ENCODE peak calls at places on chromosomes 5 and 9, in seven cellular contexts. One of them, this sample, is unnamed.
A peak's percentile ranks its signal among the peaks of the same experiment; 100 is the strongest.

GRCh38 chr5:128111818-128112448 is 28.4 kb downstream of the SLC12A2 start:
- DNase-seq in A549: peak; percentile 39
- DNase-seq in H1: no peak
- DNase-seq in K562: no peak
- DNase-seq in HepG2: no peak
- DNase-seq in GM12878: no peak
- DNase-seq in HCT116: no peak
- DNase-seq in this sample: no peak

GRCh38 chr5:148910686-148911361 is 84.4 kb downstream of the ADRB2 start:
- DNase-seq in HCT116: peak; percentile 38
- DNase-seq in H1: no peak
- DNase-seq in HepG2: no peak
- DNase-seq in A549: peak; percentile 44
- DNase-seq in K562: no peak
- DNase-seq in GM12878: no peak
- DNase-seq in this sample: peak; percentile 9

GRCh38 chr5:90802695-90803317 is 244.2 kb downstream of the ADGRV1 start:
- DNase-seq in GM12878: no peak
- DNase-seq in HCT116: peak; percentile 27
- DNase-seq in K562: peak; percentile 36
- DNase-seq in A549: peak; percentile 60
- DNase-seq in H1: no peak
- DNase-seq in HepG2: peak; percentile 25
- DNase-seq in this sample: peak; percentile 34

GRCh38 chr5:115857621-115858349 is 16.1 kb downstream of the AP3S1 start:
- DNase-seq in HCT116: no peak
- DNase-seq in K562: no peak
- DNase-seq in A549: peak; percentile 43
- DNase-seq in GM12878: no peak
- DNase-seq in HepG2: no peak
- DNase-seq in H1: no peak
- DNase-seq in this sample: no peak

GRCh38 chr9:123990427-123990826 is 21.1 kb upstream of the LHX2 start:
- DNase-seq in HepG2: no peak
- DNase-seq in K562: no peak
- DNase-seq in A549: no peak
- DNase-seq in GM12878: no peak
- DNase-seq in HCT116: no peak
- DNase-seq in H1: no peak
- DNase-seq in this sample: no peak

GRCh38 chr9:126275386-126276001 is 51.1 kb upstream of the MVB12B start:
- DNase-seq in H1: no peak
- DNase-seq in A549: no peak
- DNase-seq in HCT116: no peak
- DNase-seq in GM12878: no peak
- DNase-seq in K562: no peak
- DNase-seq in HepG2: no peak
- DNase-seq in this sample: no peak

GRCh38 chr5:133460172-133460758 is 152.1 kb downstream of the FSTL4 start:
- DNase-seq in K562: peak; percentile 79
- DNase-seq in GM12878: no peak
- DNase-seq in A549: peak; percentile 29
- DNase-seq in HepG2: no peak
- DNase-seq in H1: peak; percentile 90
- DNase-seq in HCT116: peak; percentile 19
- DNase-seq in this sample: peak; percentile 53

GRCh38 chr9:98930792-98931191 is 12.9 kb upstream of the COL15A1 start:
- DNase-seq in GM12878: no peak
- DNase-seq in A549: no peak
- DNase-seq in K562: no peak
- DNase-seq in H1: no peak
- DNase-seq in HCT116: no peak
- DNase-seq in HepG2: no peak
- DNase-seq in this sample: no peak

GRCh38 chr9:21205204-21205603 is 1.7 kb downstream of the IFNA10 start:
- DNase-seq in H1: no peak
- DNase-seq in HepG2: no peak
- DNase-seq in A549: no peak
- DNase-seq in K562: no peak
- DNase-seq in HCT116: no peak
- DNase-seq in GM12878: no peak
- DNase-seq in this sample: no peak

GRCh38 chr5:51242453-51242852 is 140.8 kb upstream of the ISL1 start:
- DNase-seq in H1: no peak
- DNase-seq in K562: no peak
- DNase-seq in A549: no peak
- DNase-seq in HCT116: no peak
- DNase-seq in GM12878: no peak
- DNase-seq in HepG2: no peak
- DNase-seq in this sample: no peak

GRCh38 chr5:150438873-150439546 is 10.5 kb downstream of the RPS14 start:
- DNase-seq in GM12878: no peak
- DNase-seq in H1: peak; percentile 68
- DNase-seq in A549: peak; percentile 68
- DNase-seq in HepG2: peak; percentile 51
- DNase-seq in HCT116: no peak
- DNase-seq in K562: peak; percentile 51
- DNase-seq in this sample: peak; percentile 43

GRCh38 chr5:96064905-96065304 is 103.3 kb upstream of the ELL2 start:
- DNase-seq in K562: no peak
- DNase-seq in HepG2: no peak
- DNase-seq in H1: no peak
- DNase-seq in GM12878: no peak
- DNase-seq in HCT116: no peak
- DNase-seq in A549: no peak
- DNase-seq in this sample: no peak

GRCh38 chr9:114114364-114114763 is 15.3 kb upstream of the KIF12 start:
- DNase-seq in H1: no peak
- DNase-seq in GM12878: no peak
- DNase-seq in HepG2: no peak
- DNase-seq in A549: no peak
- DNase-seq in K562: no peak
- DNase-seq in HCT116: no peak
- DNase-seq in this sample: no peak

GRCh38 chr5:61052870-61053269 is 107.9 kb downstream of the NDUFAF2 start:
- DNase-seq in GM12878: no peak
- DNase-seq in HCT116: peak; percentile 93
- DNase-seq in HepG2: peak; percentile 54
- DNase-seq in A549: peak; percentile 66
- DNase-seq in K562: no peak
- DNase-seq in H1: no peak
- DNase-seq in this sample: no peak

GRCh38 chr5:140986117-140986521 is 19.8 kb downstream of the PCDHAC2 start:
- DNase-seq in H1: no peak
- DNase-seq in A549: no peak
- DNase-seq in GM12878: no peak
- DNase-seq in HCT116: no peak
- DNase-seq in K562: no peak
- DNase-seq in HepG2: no peak
- DNase-seq in this sample: no peak

GRCh38 chr5:16617272-16617973 is 626 bp upstream of the RETREG1 start:
- DNase-seq in HCT116: no peak
- DNase-seq in GM12878: no peak
- DNase-seq in A549: no peak
- DNase-seq in HepG2: no peak
- DNase-seq in K562: no peak
- DNase-seq in H1: no peak
- DNase-seq in this sample: no peak

GRCh38 chr9:135503371-135504261 is 3.1 kb downstream of the MRPS2 start:
- DNase-seq in K562: no peak
- DNase-seq in H1: no peak
- DNase-seq in GM12878: no peak
- DNase-seq in A549: no peak
- DNase-seq in HepG2: no peak
- DNase-seq in HCT116: no peak
- DNase-seq in this sample: no peak

GRCh38 chr5:41432481-41433253 is 77.7 kb downstream of the PLCXD3 start:
- DNase-seq in HepG2: no peak
- DNase-seq in K562: no peak
- DNase-seq in HCT116: no peak
- DNase-seq in A549: no peak
- DNase-seq in H1: no peak
- DNase-seq in GM12878: no peak
- DNase-seq in this sample: no peak

GRCh38 chr5:41435276-41435675 is 75.1 kb downstream of the PLCXD3 start:
- DNase-seq in K562: no peak
- DNase-seq in H1: no peak
- DNase-seq in A549: no peak
- DNase-seq in HCT116: no peak
- DNase-seq in GM12878: no peak
- DNase-seq in HepG2: no peak
- DNase-seq in this sample: no peak

DNA sequence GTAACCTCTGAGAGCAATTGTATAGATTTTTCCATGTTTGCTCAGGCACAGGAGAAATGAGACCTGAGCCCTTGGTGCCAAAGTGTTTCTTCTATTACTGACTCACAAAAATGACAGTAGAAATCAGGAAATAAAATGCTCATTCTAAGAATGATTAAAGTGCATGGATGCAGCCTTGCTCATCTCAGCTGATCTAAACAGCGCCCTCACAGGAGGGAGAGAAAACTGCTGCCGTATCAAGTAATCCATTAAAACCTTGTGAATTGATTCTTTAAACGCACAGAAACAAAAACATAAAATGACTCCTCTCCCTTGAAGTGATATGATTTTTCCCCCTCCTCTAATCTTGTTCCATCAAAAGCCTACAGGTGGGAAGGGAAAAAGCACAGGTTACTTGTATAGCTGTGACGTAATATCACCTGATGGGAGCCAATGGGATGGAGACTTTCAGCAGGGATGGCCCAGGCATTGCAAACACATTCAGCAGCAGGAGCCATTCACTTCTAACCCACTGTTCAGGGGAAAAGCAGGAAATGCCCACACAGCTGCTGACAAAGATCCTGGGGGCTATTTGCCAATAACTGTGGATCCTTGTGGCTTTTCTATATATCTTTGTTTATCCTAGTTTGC is 76.7 kb downstream of the PLCXD3 start:
- DNase-seq in A549: no peak
- DNase-seq in GM12878: no peak
- DNase-seq in HepG2: no peak
- DNase-seq in K562: peak; percentile 16
- DNase-seq in HCT116: no peak
- DNase-seq in H1: peak; percentile 47
- DNase-seq in this sample: peak; percentile 12
- TF ChIP-seq CTCF in A549: peak; percentile 34
- TF ChIP-seq CTCF in GM12878: peak; percentile 20
- TF ChIP-seq CTCF in HepG2: peak; percentile 6
- TF ChIP-seq CTCF in K562: no peak
- TF ChIP-seq CTCF in HCT116: no peak
- TF ChIP-seq CTCF in H1: peak; percentile 78
- TF ChIP-seq CTCF in this sample: peak; percentile 68

GRCh38 chr9:35907732-35908483 is 1.4 kb upstream of the SPAAR start:
- DNase-seq in GM12878: no peak
- DNase-seq in K562: no peak
- DNase-seq in H1: peak; percentile 57
- DNase-seq in HCT116: peak; percentile 32
- DNase-seq in HepG2: peak; percentile 62
- DNase-seq in A549: peak; percentile 88
- DNase-seq in this sample: no peak
- H3K4me3 ChIP-seq in GM12878: no peak overlapping the region
- H3K4me3 ChIP-seq in K562: no peak overlapping the region
- H3K4me3 ChIP-seq in H1: no peak overlapping the region
- H3K4me3 ChIP-seq in HCT116: peak overlapping the region; percentile 25
- H3K4me3 ChIP-seq in HepG2: peak overlapping the region; percentile 35
- H3K4me3 ChIP-seq in A549: peak overlapping the region; percentile 12
- H3K4me3 ChIP-seq in this sample: no peak overlapping the region

GRCh38 chr5:21142791-21143190 is 1154.8 kb upstream of the CDH18 start:
- DNase-seq in HCT116: no peak
- DNase-seq in H1: no peak
- DNase-seq in HepG2: no peak
- DNase-seq in GM12878: no peak
- DNase-seq in K562: no peak
- DNase-seq in A549: no peak
- DNase-seq in this sample: no peak
- TF ChIP-seq MAX in HCT116: no peak
- TF ChIP-seq MAX in H1: no peak
- TF ChIP-seq MAX in HepG2: no peak
- TF ChIP-seq MAX in GM12878: no peak
- TF ChIP-seq MAX in K562: no peak
- TF ChIP-seq MAX in A549: no peak
- TF ChIP-seq MAX in this sample: no peak

GRCh38 chr5:104177651-104178050 is 615.1 kb upstream of the NUDT12 start:
- DNase-seq in H1: no peak
- DNase-seq in K562: no peak
- DNase-seq in HepG2: no peak
- DNase-seq in HCT116: no peak
- DNase-seq in A549: no peak
- DNase-seq in GM12878: no peak
- DNase-seq in this sample: no peak

GRCh38 chr5:104184264-104184663 is 621.7 kb upstream of the NUDT12 start:
- DNase-seq in A549: no peak
- DNase-seq in HCT116: no peak
- DNase-seq in K562: no peak
- DNase-seq in H1: no peak
- DNase-seq in HepG2: no peak
- DNase-seq in GM12878: no peak
- DNase-seq in this sample: no peak

GRCh38 chr5:104178066-104178465 is 615.5 kb upstream of the NUDT12 start:
- DNase-seq in HepG2: no peak
- DNase-seq in A549: no peak
- DNase-seq in K562: no peak
- DNase-seq in GM12878: no peak
- DNase-seq in HCT116: no peak
- DNase-seq in H1: no peak
- DNase-seq in this sample: no peak

GRCh38 chr5:104179057-104179456 is 616.5 kb upstream of the NUDT12 start:
- DNase-seq in H1: peak; percentile 63
- DNase-seq in GM12878: peak; percentile 19
- DNase-seq in A549: peak; percentile 72
- DNase-seq in HepG2: peak; percentile 74
- DNase-seq in HCT116: peak; percentile 68
- DNase-seq in K562: peak; percentile 74
- DNase-seq in this sample: peak; percentile 72
- TF ChIP-seq CTCF in H1: peak; percentile 85
- TF ChIP-seq CTCF in GM12878: peak; percentile 60
- TF ChIP-seq CTCF in A549: peak; percentile 44
- TF ChIP-seq CTCF in HepG2: peak; percentile 94
- TF ChIP-seq CTCF in HCT116: peak; percentile 45
- TF ChIP-seq CTCF in K562: peak; percentile 77
- TF ChIP-seq CTCF in this sample: peak; percentile 14

GRCh38 chr5:178995341-178995690 is 196 bp upstream of the GRM6 start:
- DNase-seq in K562: no peak
- DNase-seq in HCT116: no peak
- DNase-seq in HepG2: no peak
- DNase-seq in A549: no peak
- DNase-seq in H1: no peak
- DNase-seq in GM12878: no peak
- DNase-seq in this sample: no peak
- H3K4me3 ChIP-seq in K562: no peak overlapping the region
- H3K4me3 ChIP-seq in HCT116: no peak overlapping the region
- H3K4me3 ChIP-seq in HepG2: no peak overlapping the region
- H3K4me3 ChIP-seq in A549: no peak overlapping the region
- H3K4me3 ChIP-seq in H1: no peak overlapping the region
- H3K4me3 ChIP-seq in GM12878: no peak overlapping the region
- H3K4me3 ChIP-seq in this sample: no peak overlapping the region